ENCODE peak calls at places on chromosomes 7 and 10, in five cellular contexts. P is uterus, F is left ventricle myocardium inferior, M is HCT116, W is GM23338. O is an unnamed sample.
A peak's percentile ranks its signal among the peaks of the same experiment; 100 is the strongest.

GRCh38 chr10:62109532-62110293 is 158.9 kb downstream of the RTKN2 start:
- DNase-seq in P (no peak), F (no peak), M (no peak), W (no peak), O (no peak)

GRCh38 chr7:150515752-150516151 is 1.1 kb downstream of the GIMAP7 start:
- DNase-seq in P (no peak), F (no peak), M (no peak), W (no peak), O (no peak)

GRCh38 chr10:96377816-96378294 is 19.1 kb upstream of the OPALIN start:
- DNase-seq in P (peak; percentile 97), F (peak; percentile 69), M (no peak), W (no peak), O (no peak)

GRCh38 chr10:117137911-117138642 is at the start of gene VAX1:
- DNase-seq in P (no peak), F (no peak), M (no peak), W (peak; percentile 61), O (no peak)

GRCh38 chr10:124559372-124560132 is 97.9 kb downstream of the LHPP start:
- DNase-seq in P (no peak), F (no peak), M (no peak), W (no peak), O (no peak)

GRCh38 chr7:47266131-47266706 is 315.7 kb downstream of the TNS3 start:
- DNase-seq in P (peak; percentile 65), F (peak; percentile 44), M (peak; percentile 32), W (peak; percentile 77), O (no peak)

GRCh38 chr7:77537595-77538185 is 595 bp downstream of the PTPN12 start:
- DNase-seq in P (peak; percentile 36), F (peak; percentile 45), M (no peak), W (peak; percentile 52), O (no peak)

GRCh38 chr10:34908472-34908871 is 93.4 kb upstream of the PARD3 start:
- DNase-seq in P (no peak), F (no peak), M (no peak), W (no peak), O (no peak)

GRCh38 chr10:18414061-18414460 is 237.3 kb downstream of the NSUN6 start:
- DNase-seq in P (no peak), F (peak; percentile 34), M (no peak), W (no peak), O (no peak)

GRCh38 chr10:100502926-100503480 is 16.7 kb downstream of the SEC31B start:
- DNase-seq in P (no peak), F (no peak), M (no peak), W (no peak), O (no peak)

GRCh38 chr7:100655908-100656674 is at the start of gene ACTL6B:
- DNase-seq in P (no peak), F (peak; percentile 59), M (no peak), W (peak; percentile 95), O (no peak)

GRCh38 chr7:127447326-127447945 is 54.9 kb upstream of the ZNF800 start:
- DNase-seq in P (no peak), F (no peak), M (peak; percentile 74), W (peak; percentile 94), O (peak; percentile 37)

GRCh38 chr10:93746844-93747284 is 10.9 kb upstream of the LGI1 start:
- DNase-seq in P (no peak), F (no peak), M (peak; percentile 70), W (peak; percentile 84), O (peak; percentile 50)

GRCh38 chr10:85611093-85611740 is 755.4 kb downstream of the GRID1 start:
- DNase-seq in P (no peak), F (no peak), M (no peak), W (no peak), O (no peak)

GRCh38 chr7:151934584-151934983 is 21.7 kb upstream of the GALNTL5 start:
- DNase-seq in P (no peak), F (no peak), M (no peak), W (no peak), O (no peak)

GRCh38 chr7:134599371-134599770 is 47.3 kb upstream of the BPGM start:
- DNase-seq in P (no peak), F (no peak), M (no peak), W (peak; percentile 40), O (no peak)

GRCh38 chr10:128519581-128519980 is 393.4 kb upstream of the MKI67 start:
- DNase-seq in P (no peak), F (no peak), M (no peak), W (no peak), O (no peak)

GRCh38 chr10:34320265-34320664 is 494.8 kb downstream of the PARD3 start:
- DNase-seq in P (no peak), F (no peak), M (no peak), W (no peak), O (no peak)

GRCh38 chr10:132383751-132384181 is 13.2 kb upstream of the PWWP2B start:
- DNase-seq in P (peak; percentile 13), F (no peak), M (no peak), W (no peak), O (peak; percentile 19)

GRCh38 chr7:36440880-36441279 is 51.2 kb downstream of the ANLN start:
- DNase-seq in P (no peak), F (no peak), M (peak; percentile 4), W (peak; percentile 59), O (no peak)

GRCh38 chr7:28808786-28809533 is 149.2 kb downstream of the TRIL start:
- DNase-seq in P (no peak), F (no peak), M (no peak), W (peak; percentile 68), O (peak; percentile 49)

DNA sequence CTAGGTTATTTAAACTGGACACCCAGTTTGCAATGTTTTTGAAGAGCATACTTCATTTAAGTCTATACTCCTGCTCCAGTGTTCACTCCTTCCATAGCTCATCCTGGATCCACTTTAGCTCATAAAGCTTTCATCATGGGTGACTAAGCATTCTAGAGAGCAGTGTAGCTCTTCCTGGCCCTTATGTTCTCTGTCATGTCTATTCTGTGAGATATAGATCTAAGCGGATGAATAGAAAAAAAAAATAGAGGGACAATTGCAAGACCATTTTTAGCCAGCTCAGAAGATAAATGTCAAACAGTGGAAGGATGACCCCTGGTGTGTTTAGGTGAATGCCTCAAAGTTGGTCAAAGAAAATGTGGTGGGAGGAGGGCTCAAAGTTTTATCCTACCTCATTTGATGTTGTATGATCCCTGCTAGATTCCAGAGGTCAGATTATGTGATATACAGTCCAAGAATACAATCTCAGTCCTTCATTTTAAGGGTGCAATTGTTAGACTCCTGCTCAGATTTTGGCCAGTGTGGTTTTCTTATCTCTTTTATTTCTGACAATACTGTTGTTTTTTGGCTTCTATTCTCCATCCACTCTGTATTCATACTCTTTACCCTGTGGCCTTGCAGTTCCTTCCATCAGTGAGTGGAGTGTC is 7.5 kb upstream of the HECW1 start:
- DNase-seq in P (no peak), F (no peak), M (no peak), W (no peak), O (no peak)
- H3K36me3 ChIP-seq in P (no peaks in the 10 kb centered on the region), F (no peaks in the 10 kb centered on the region), M (no peaks in the 10 kb centered on the region), W (no peaks in the 10 kb centered on the region), O (no peaks in the 10 kb centered on the region)

DNA sequence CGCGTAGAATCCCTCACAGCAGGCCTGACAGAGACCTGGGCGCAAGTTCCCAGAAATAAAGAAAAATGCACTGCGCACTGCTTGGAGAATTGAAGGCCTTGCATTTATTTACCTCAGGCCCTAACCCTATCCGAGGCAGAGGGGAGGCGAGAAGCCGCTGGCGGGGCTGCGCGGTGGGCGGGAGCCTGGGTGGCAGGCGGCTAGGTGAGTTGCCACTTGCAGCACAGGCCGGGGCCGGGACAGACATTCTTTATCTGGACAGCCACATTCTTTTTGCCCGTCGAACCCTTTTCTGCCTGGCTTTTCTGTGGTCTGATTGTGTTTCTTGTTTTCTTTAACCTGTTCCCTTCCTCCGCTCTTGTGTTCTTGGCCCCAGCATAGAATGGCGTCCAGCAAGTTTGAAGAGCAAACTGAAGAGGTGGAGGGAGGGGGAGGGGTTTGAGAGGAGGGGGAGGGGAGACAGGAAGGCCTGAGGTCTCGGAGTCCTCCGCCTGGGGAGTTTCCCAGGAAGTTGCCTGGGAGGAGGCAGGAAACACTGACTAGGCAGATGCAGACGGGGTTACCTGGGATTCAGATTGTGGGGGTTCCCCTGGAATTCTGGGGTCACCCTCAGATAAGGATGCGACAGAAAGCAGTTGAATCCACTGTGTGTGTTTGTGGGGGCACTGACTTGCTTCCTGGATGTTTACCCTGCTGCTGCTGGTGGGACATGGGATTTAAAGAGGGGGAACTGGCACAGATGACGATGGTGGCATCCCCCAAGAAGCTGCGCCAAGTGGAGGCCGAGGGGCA is 5.1 kb downstream of the SHH start:
- DNase-seq in P (no peak), F (no peak), M (no peak), W (peak; percentile 77), O (no peak)
- H3K36me3 ChIP-seq in P (no peaks in the 10 kb centered on the region), F (no peaks in the 10 kb centered on the region), M (no peaks in the 10 kb centered on the region), W (no peaks in the 10 kb centered on the region), O (no peaks in the 10 kb centered on the region)

GRCh38 chr7:45067582-45067981 is 21.2 kb downstream of the NACAD start:
- DNase-seq in P (no peak), F (no peak), M (no peak), W (no peak), O (no peak)
- H3K36me3 ChIP-seq in P (no peaks in the 10 kb centered on the region), F (peaks cover 83% of the 10 kb centered on the region), M (no peaks in the 10 kb centered on the region), W (no peaks in the 10 kb centered on the region), O (no peaks in the 10 kb centered on the region)

GRCh38 chr7:96992624-96993452 is 12.5 kb upstream of the DLX6 start:
- DNase-seq in P (no peak), F (no peak), M (no peak), W (peak; percentile 96), O (no peak)

GRCh38 chr7:96991850-96992623 is 13.3 kb upstream of the DLX6 start:
- DNase-seq in P (no peak), F (no peak), M (no peak), W (peak; percentile 60), O (no peak)

GRCh38 chr7:96995406-96996110 is 9.8 kb upstream of the DLX6 start:
- DNase-seq in P (no peak), F (no peak), M (no peak), W (no peak), O (no peak)

GRCh38 chr7:96993980-96994379 is 11.4 kb upstream of the DLX6 start:
- DNase-seq in P (no peak), F (no peak), M (no peak), W (no peak), O (no peak)

DNA sequence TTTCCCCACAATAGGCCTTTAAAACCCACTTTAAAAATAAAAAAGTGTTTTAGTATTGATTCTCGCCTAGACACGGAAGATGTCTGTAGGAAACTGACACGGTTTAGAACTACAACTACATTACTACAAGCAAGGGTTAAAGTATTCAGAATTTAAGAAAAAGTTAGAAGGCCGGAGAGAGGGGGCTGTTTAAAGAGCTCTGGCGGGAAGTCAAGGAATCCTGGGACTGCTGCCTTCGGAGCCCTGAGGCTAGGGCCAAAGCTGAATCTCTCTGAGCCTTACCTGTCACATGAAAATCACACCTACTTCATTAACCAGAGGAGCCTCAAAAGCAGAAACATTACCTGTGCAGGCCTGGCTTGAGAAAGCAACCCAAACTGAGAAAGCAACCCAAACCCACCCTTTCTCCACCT is 11.9 kb upstream of the DLX6 start:
- DNase-seq in P (no peak), F (no peak), M (no peak), W (no peak), O (no peak)
- H3K36me3 ChIP-seq in P (no peaks in the 10 kb centered on the region), F (no peaks in the 10 kb centered on the region), M (no peaks in the 10 kb centered on the region), W (no peaks in the 10 kb centered on the region), O (no peaks in the 10 kb centered on the region)